ENCODE peak calls at places on chromosomes 13 and 19, in seven cellular contexts. Y is body of pancreas, Z is vagina, C is breast epithelium, M is heart left ventricle, S is uterus, I is prostate gland. W is an unnamed sample. For H3K4me1, the result is how much of the 10 kb centered on the place peaks cover.

GRCh38 chr19:33767898-33768413 is 28.7 kb upstream of the KCTD15 start:
- DNase-seq in I (no peak), C (no peak), Y (no peak), M (no peak), S (no peak), Z (no peak), W (no peak)

GRCh38 chr13:39536906-39537305 is 66.1 kb downstream of the LHFPL6 start:
- DNase-seq in C (no peak), Y (no peak), S (no peak), M (no peak), Z (no peak), I (no peak), W (no peak)

GRCh38 chr13:64579331-64579730 is 2650.8 kb downstream of the PCDH9 start:
- DNase-seq in Y (no peak), Z (no peak), I (no peak), C (no peak), S (no peak), M (no peak), W (no peak)

GRCh38 chr19:30066781-30067759 is 125.0 kb downstream of the URI1 start:
- DNase-seq in Z (no peak), M (no peak), Y (no peak), I (no peak), S (no peak), C (no peak), W (peak)

GRCh38 chr19:7788178-7788932 is 25.3 kb downstream of the CLEC4M start:
- DNase-seq in C (no peak), Y (no peak), S (no peak), Z (no peak), M (no peak), I (no peak), W (no peak)

GRCh38 chr19:29714371-29714952 is 599 bp downstream of the C19orf12 start:
- DNase-seq in C (no peak), Z (no peak), I (no peak), S (no peak), Y (peak), M (no peak), W (no peak)

GRCh38 chr19:30629086-30629485 is 256.9 kb downstream of the ZNF536 start:
- DNase-seq in S (no peak), Z (no peak), Y (no peak), I (no peak), C (no peak), M (no peak), W (no peak)

GRCh38 chr13:30569901-30570576 is 47.7 kb upstream of the USPL1 start:
- DNase-seq in S (peak), Y (no peak), C (no peak), M (peak), I (no peak), Z (no peak), W (peak)

GRCh38 chr13:112205990-112206389 is 139.0 kb downstream of the SOX1 start:
- DNase-seq in C (no peak), I (no peak), Z (no peak), S (no peak), M (no peak), Y (no peak), W (no peak)

GRCh38 chr19:15223649-15224371 is 8.4 kb downstream of the EPHX3 start:
- DNase-seq in M (peak), S (peak), I (no peak), C (no peak), Z (no peak), Y (no peak), W (no peak)

GRCh38 chr19:920051-920857 is 3.1 kb downstream of the KISS1R start:
- DNase-seq in M (no peak), Y (peak), Z (no peak), S (no peak), C (no peak), I (no peak), W (no peak)

GRCh38 chr13:103199380-103200088 is 133.3 kb upstream of the SLC10A2 start:
- DNase-seq in C (no peak), Z (no peak), I (no peak), Y (no peak), S (no peak), M (no peak), W (no peak)

DNA sequence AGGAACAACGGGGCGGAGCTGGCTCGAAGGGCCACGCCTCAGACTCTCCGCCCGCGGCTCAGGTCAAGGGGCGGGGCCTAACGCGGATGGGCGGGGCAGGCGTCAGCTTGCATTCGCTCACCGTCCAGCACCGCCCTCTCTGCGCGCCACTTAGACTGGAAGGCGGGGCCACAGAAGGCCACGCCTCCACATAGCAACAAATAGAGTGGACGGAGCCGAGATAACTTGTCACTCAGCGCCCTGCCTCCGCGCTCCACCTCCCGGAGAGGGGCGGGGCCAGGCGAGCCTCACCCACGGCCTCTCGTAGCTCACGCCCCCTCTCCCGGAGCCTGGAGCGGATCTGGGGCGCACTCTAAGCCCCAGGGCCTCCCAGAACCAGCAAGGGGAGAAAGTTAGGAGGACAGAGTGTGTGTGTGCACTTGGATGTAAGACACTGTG is 255 bp upstream of the BLVRB start:
- DNase-seq in Z (peak), M (peak), I (peak), Y (peak), S (peak), C (peak), W (peak)
- H3K4me3 ChIP-seq in Z (peak), M (peak), I (peak), Y (peak), S (peak), C (peak), W (peak)

DNA sequence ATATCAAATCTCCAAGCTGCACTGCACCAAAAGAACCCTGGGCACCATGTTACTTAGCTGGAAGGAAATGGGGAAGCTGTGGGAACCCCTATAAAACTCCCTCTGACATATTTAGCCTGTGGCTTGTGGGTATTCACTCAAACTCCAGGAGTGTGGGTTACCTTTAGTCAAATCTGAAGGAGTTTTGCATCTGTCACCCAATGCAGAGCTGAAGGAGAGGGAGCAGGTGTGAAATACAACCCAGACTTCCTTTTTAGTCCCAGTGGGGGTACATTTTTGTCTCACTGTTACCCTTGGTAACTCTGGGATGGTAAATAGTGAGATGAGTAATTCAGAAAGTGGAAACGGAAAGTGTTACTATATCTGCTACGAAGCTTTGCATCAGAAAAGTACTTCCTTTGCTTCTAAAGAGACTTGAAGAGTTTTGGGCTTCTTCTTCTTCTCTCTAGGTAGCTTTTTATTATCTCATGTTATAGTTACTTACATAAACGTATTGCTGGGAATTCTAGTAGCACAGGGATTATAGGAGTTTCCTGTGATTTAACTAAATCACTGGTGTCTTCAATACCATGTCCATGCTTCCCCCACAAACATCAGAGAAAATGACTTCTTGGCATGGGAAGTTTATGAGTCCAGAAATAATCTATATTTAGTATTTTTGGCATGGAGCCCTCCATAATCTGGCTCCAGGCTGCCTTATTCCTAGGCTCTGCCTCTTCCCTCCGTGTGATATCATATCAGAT is 105.9 kb downstream of the AKAP11 start:
- DNase-seq in I (no peak), S (no peak), C (no peak), M (no peak), Y (no peak), Z (no peak), W (no peak)
- H3K4me1 ChIP-seq in I (under half), S (under half), C (under half), M (under half), Y (under half), Z (under half), W (under half)

GRCh38 chr19:3557461-3558248 is at the start of gene MFSD12:
- DNase-seq in M (peak), Y (peak), S (peak), C (peak), I (peak), Z (no peak), W (peak)
- TF ChIP-seq POLR2A in M (no peak), Y (peak), S (peak), C (no peak), I (peak), Z (no peak), W (peak)

GRCh38 chr19:18271433-18271841 is 2.8 kb downstream of the IQCN start:
- DNase-seq in Y (no peak), S (no peak), Z (no peak), C (no peak), M (no peak), I (no peak), W (no peak)

GRCh38 chr19:18273566-18274302 is 518 bp downstream of the IQCN start:
- DNase-seq in Y (no peak), Z (no peak), I (no peak), M (no peak), C (no peak), S (no peak), W (no peak)

GRCh38 chr19:18278521-18279265 is 2.7 kb downstream of the JUND start:
- DNase-seq in S (no peak), Y (peak), C (no peak), Z (no peak), M (no peak), I (no peak), W (peak)

GRCh38 chr19:18274303-18274775 is at the start of gene IQCN:
- DNase-seq in C (no peak), I (no peak), S (peak), M (no peak), Y (peak), Z (no peak), W (peak)

GRCh38 chr19:18274776-18275356 is 614 bp upstream of the IQCN start:
- DNase-seq in Z (no peak), I (peak), C (peak), M (peak), S (peak), Y (peak), W (peak)
- H3K4me3 ChIP-seq in Z (peak), I (no peak), C (peak), M (peak), S (no peak), Y (no peak), W (no peak)

GRCh38 chr13:51819544-51819943 is 15.6 kb upstream of the DHRS12 start:
- DNase-seq in S (no peak), C (no peak), I (no peak), Y (no peak), M (no peak), Z (no peak), W (no peak)

GRCh38 chr13:51822106-51822840 is 18.3 kb upstream of the DHRS12 start:
- DNase-seq in M (no peak), C (no peak), I (no peak), S (no peak), Z (no peak), Y (no peak), W (no peak)

GRCh38 chr13:51823861-51824260 is 19.9 kb upstream of the DHRS12 start:
- DNase-seq in M (no peak), Z (no peak), Y (no peak), I (no peak), C (no peak), S (no peak), W (no peak)

GRCh38 chr13:51823351-51823750 is 19.4 kb upstream of the DHRS12 start:
- DNase-seq in Z (no peak), M (no peak), I (no peak), S (no peak), C (no peak), Y (no peak), W (no peak)

DNA sequence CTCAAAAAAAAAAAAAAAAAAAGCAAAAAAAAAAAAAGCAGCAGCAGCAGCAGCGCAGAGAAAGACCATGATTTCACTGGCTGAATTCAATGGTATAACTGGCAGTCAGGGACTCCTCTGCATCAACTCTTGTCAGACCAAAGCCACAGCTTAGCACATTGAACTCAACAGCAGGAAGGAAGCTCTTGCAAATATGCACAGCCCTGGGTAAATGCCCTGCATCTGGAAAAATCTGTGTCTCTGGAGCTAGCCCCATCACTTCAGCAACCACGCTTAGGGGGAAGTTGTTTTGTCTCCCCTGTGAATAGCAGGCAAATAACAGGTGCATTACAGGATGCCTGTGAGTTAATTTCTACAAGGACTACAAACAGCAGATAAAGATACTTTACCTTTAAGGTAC is 17.7 kb upstream of the DHRS12 start:
- DNase-seq in Z (no peak), S (no peak), C (no peak), I (no peak), M (no peak), Y (no peak), W (no peak)
- H3K4me1 ChIP-seq in Z (under half), S (under half), C (under half), I (under half), M (under half), Y (under half), W (under half)

DNA sequence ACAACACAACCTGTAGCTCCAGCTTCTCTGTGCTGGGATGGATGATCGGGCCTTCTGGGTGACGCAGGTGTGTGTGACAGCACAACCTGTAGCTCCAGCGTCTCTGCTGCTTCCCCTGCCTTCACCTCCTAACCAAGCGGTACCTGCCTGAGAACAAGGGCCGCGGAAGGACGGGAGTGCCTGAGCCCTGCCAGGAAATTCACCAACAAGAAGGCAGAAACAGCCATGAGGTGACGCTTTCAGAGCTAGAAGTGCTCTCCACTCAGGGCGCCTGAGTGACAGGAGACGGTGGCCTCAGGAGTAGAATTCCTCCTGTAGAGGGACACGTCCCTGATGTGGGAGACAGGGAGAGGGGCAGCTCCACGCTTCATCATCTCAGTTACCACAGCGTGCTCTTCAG is 17.4 kb downstream of the ZNF331 start:
- DNase-seq in I (no peak), M (no peak), Z (no peak), C (no peak), Y (no peak), S (no peak), W (no peak)
- TF ChIP-seq POLR2A in I (no peak), M (no peak), Z (no peak), C (no peak), Y (no peak), S (no peak), W (no peak)

DNA sequence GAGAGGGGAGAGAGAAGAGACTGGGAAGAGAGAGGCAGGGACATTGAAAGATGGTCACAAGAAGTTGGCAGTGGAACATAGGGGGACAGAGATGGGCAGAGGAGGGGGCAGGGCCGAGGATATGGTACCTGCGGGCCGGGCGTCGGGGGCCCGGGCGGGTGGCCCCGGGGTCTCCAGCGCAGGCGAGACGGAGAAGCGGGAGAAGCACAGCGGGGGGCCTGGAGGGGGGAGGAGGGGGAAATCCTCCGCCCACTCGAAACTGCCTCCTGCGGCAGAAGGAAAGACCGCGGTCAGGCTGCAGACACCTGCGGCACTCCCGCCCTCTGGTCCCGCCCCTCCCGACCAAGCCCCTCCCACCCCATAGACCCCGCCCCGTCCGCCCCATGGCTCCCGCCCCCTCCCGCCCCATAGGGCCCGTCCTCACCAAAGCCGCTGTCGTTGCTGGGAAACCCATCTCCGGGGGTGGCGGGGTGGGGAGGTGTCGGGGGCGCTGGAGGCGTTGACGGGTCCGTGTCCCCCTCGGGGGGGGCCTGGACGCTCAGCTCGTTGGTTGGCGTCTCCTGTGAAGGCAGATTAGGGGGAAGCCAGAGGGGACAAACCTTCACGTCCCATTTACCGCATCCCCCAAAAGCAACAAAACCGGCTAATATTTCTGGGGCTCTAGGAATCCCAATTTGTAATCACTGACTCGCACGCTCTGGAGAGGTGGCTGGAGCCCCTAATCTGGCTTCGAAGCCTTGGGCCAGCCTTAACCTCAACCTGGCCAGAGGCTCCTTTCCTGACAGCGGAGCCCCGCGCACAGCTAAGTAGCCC is 20.4 kb downstream of the LMTK3 start:
- DNase-seq in I (no peak), S (peak), M (no peak), C (no peak), Z (no peak), Y (peak), W (peak)
- H3K4me3 ChIP-seq in I (no peak), S (peak), M (no peak), C (peak), Z (no peak), Y (no peak), W (no peak)

GRCh38 chr13:98542568-98543379 is 34.1 kb downstream of the STK24 start:
- DNase-seq in S (no peak), I (no peak), Z (no peak), C (no peak), M (no peak), Y (no peak), W (no peak)

GRCh38 chr13:98543380-98544104 is 33.4 kb downstream of the STK24 start:
- DNase-seq in Y (no peak), C (no peak), S (no peak), Z (no peak), M (no peak), I (no peak), W (no peak)

GRCh38 chr13:98541211-98541610 is 35.7 kb downstream of the STK24 start:
- DNase-seq in M (no peak), Y (no peak), C (no peak), S (no peak), Z (no peak), I (no peak), W (no peak)

GRCh38 chr13:98540476-98540875 is 36.4 kb downstream of the STK24 start:
- DNase-seq in M (no peak), C (no peak), Z (no peak), I (no peak), S (no peak), Y (no peak), W (no peak)

GRCh38 chr13:98541701-98542203 is 35.2 kb downstream of the STK24 start:
- DNase-seq in I (no peak), C (no peak), M (no peak), S (no peak), Z (no peak), Y (no peak), W (no peak)
- H3K4me1 ChIP-seq in I (under half), C (under half), M (half or more), S (under half), Z (half or more), Y (half or more), W (half or more)